ENCODE peak calls at places on chromosomes 11 and 22, in ten cellular contexts. One of them, this sample, is unnamed.

GRCh38 chr11:46309669-46310288 is 32.3 kb downstream of the CREB3L1 start:
- DNase-seq in GM13976: peak; percentile 75
- DNase-seq in GM19239: no peak
- DNase-seq in cardiac fibroblast: no peak
- DNase-seq in left colon: no peak
- DNase-seq in stimulated activated CD8-positive, alpha-beta memory T cell treated with anti-CD3 and anti-CD28 coated beads, Interleukin-7, amount 100 ng/mL, for 1 hour: no peak
- DNase-seq in breast epithelium: no peak
- DNase-seq in sigmoid colon: no peak
- DNase-seq in RCC 7860: peak; percentile 55
- DNase-seq in HuH-7: no peak
- DNase-seq in this sample: no peak

GRCh38 chr22:36086629-36087254 is 58.1 kb upstream of the RBFOX2 start:
- DNase-seq in GM13976: no peak
- DNase-seq in GM19239: no peak
- DNase-seq in cardiac fibroblast: no peak
- DNase-seq in left colon: no peak
- DNase-seq in stimulated activated CD8-positive, alpha-beta memory T cell treated with anti-CD3 and anti-CD28 coated beads, Interleukin-7, amount 100 ng/mL, for 1 hour: no peak
- DNase-seq in breast epithelium: no peak
- DNase-seq in sigmoid colon: peak; percentile 27
- DNase-seq in RCC 7860: no peak
- DNase-seq in HuH-7: no peak
- DNase-seq in this sample: no peak

GRCh38 chr11:70016666-70017347 is 61.3 kb upstream of the ANO1 start:
- DNase-seq in GM13976: no peak
- DNase-seq in GM19239: no peak
- DNase-seq in cardiac fibroblast: peak; percentile 69
- DNase-seq in left colon: no peak
- DNase-seq in stimulated activated CD8-positive, alpha-beta memory T cell treated with anti-CD3 and anti-CD28 coated beads, Interleukin-7, amount 100 ng/mL, for 1 hour: no peak
- DNase-seq in breast epithelium: peak; percentile 88
- DNase-seq in sigmoid colon: no peak
- DNase-seq in RCC 7860: no peak
- DNase-seq in HuH-7: no peak
- DNase-seq in this sample: peak; percentile 43

GRCh38 chr22:22548910-22549309 is 10.2 kb downstream of the PRAME start:
- DNase-seq in GM13976: no peak
- DNase-seq in GM19239: no peak
- DNase-seq in cardiac fibroblast: no peak
- DNase-seq in left colon: no peak
- DNase-seq in stimulated activated CD8-positive, alpha-beta memory T cell treated with anti-CD3 and anti-CD28 coated beads, Interleukin-7, amount 100 ng/mL, for 1 hour: no peak
- DNase-seq in breast epithelium: no peak
- DNase-seq in sigmoid colon: no peak
- DNase-seq in RCC 7860: no peak
- DNase-seq in HuH-7: no peak
- DNase-seq in this sample: no peak

GRCh38 chr11:117944554-117944953 is 15.4 kb upstream of the TMPRSS13 start:
- DNase-seq in GM13976: no peak
- DNase-seq in GM19239: no peak
- DNase-seq in cardiac fibroblast: no peak
- DNase-seq in left colon: no peak
- DNase-seq in stimulated activated CD8-positive, alpha-beta memory T cell treated with anti-CD3 and anti-CD28 coated beads, Interleukin-7, amount 100 ng/mL, for 1 hour: no peak
- DNase-seq in breast epithelium: no peak
- DNase-seq in sigmoid colon: no peak
- DNase-seq in RCC 7860: no peak
- DNase-seq in HuH-7: no peak
- DNase-seq in this sample: no peak

GRCh38 chr22:28424427-28425080 is 255.1 kb downstream of the TTC28 start:
- DNase-seq in GM13976: no peak
- DNase-seq in GM19239: no peak
- DNase-seq in cardiac fibroblast: peak; percentile 45
- DNase-seq in left colon: no peak
- DNase-seq in stimulated activated CD8-positive, alpha-beta memory T cell treated with anti-CD3 and anti-CD28 coated beads, Interleukin-7, amount 100 ng/mL, for 1 hour: no peak
- DNase-seq in breast epithelium: no peak
- DNase-seq in sigmoid colon: no peak
- DNase-seq in RCC 7860: no peak
- DNase-seq in HuH-7: peak; percentile 23
- DNase-seq in this sample: peak; percentile 72

GRCh38 chr11:12581923-12582322 is 92.3 kb upstream of the TEAD1 start:
- DNase-seq in GM13976: no peak
- DNase-seq in GM19239: no peak
- DNase-seq in cardiac fibroblast: peak; percentile 72
- DNase-seq in left colon: no peak
- DNase-seq in stimulated activated CD8-positive, alpha-beta memory T cell treated with anti-CD3 and anti-CD28 coated beads, Interleukin-7, amount 100 ng/mL, for 1 hour: no peak
- DNase-seq in breast epithelium: no peak
- DNase-seq in sigmoid colon: no peak
- DNase-seq in RCC 7860: peak; percentile 97
- DNase-seq in HuH-7: no peak
- DNase-seq in this sample: peak; percentile 62

GRCh38 chr11:62574363-62575057 is 819 bp upstream of the EEF1G start:
- DNase-seq in GM13976: peak; percentile 58
- DNase-seq in GM19239: peak; percentile 24
- DNase-seq in cardiac fibroblast: peak; percentile 37
- DNase-seq in left colon: no peak
- DNase-seq in stimulated activated CD8-positive, alpha-beta memory T cell treated with anti-CD3 and anti-CD28 coated beads, Interleukin-7, amount 100 ng/mL, for 1 hour: no peak
- DNase-seq in breast epithelium: peak; percentile 32
- DNase-seq in sigmoid colon: no peak
- DNase-seq in RCC 7860: no peak
- DNase-seq in HuH-7: no peak
- DNase-seq in this sample: peak; percentile 61

GRCh38 chr11:111967651-111968050 is 30.5 kb downstream of the DIXDC1 start:
- DNase-seq in GM13976: no peak
- DNase-seq in GM19239: no peak
- DNase-seq in cardiac fibroblast: no peak
- DNase-seq in left colon: no peak
- DNase-seq in stimulated activated CD8-positive, alpha-beta memory T cell treated with anti-CD3 and anti-CD28 coated beads, Interleukin-7, amount 100 ng/mL, for 1 hour: no peak
- DNase-seq in breast epithelium: no peak
- DNase-seq in sigmoid colon: no peak
- DNase-seq in RCC 7860: no peak
- DNase-seq in HuH-7: no peak
- DNase-seq in this sample: no peak

GRCh38 chr22:29641052-29641780 is 37.8 kb downstream of the NF2 start:
- DNase-seq in GM13976: no peak
- DNase-seq in GM19239: no peak
- DNase-seq in cardiac fibroblast: no peak
- DNase-seq in left colon: no peak
- DNase-seq in stimulated activated CD8-positive, alpha-beta memory T cell treated with anti-CD3 and anti-CD28 coated beads, Interleukin-7, amount 100 ng/mL, for 1 hour: no peak
- DNase-seq in breast epithelium: no peak
- DNase-seq in sigmoid colon: peak; percentile 73
- DNase-seq in RCC 7860: no peak
- DNase-seq in HuH-7: no peak
- DNase-seq in this sample: no peak

GRCh38 chr11:12185914-12186313 is 75.5 kb downstream of the MICAL2 start:
- DNase-seq in GM13976: no peak
- DNase-seq in GM19239: no peak
- DNase-seq in cardiac fibroblast: no peak
- DNase-seq in left colon: peak; percentile 39
- DNase-seq in stimulated activated CD8-positive, alpha-beta memory T cell treated with anti-CD3 and anti-CD28 coated beads, Interleukin-7, amount 100 ng/mL, for 1 hour: no peak
- DNase-seq in breast epithelium: no peak
- DNase-seq in sigmoid colon: no peak
- DNase-seq in RCC 7860: peak; percentile 32
- DNase-seq in HuH-7: no peak
- DNase-seq in this sample: peak; percentile 64

GRCh38 chr11:69158301-69159152 is 2.8 kb downstream of the SMIM38 start:
- DNase-seq in GM13976: no peak
- DNase-seq in GM19239: no peak
- DNase-seq in cardiac fibroblast: no peak
- DNase-seq in left colon: no peak
- DNase-seq in stimulated activated CD8-positive, alpha-beta memory T cell treated with anti-CD3 and anti-CD28 coated beads, Interleukin-7, amount 100 ng/mL, for 1 hour: no peak
- DNase-seq in breast epithelium: no peak
- DNase-seq in sigmoid colon: no peak
- DNase-seq in RCC 7860: no peak
- DNase-seq in HuH-7: no peak
- DNase-seq in this sample: no peak

GRCh38 chr22:30304495-30305244 is 15.4 kb upstream of the CASTOR1 start:
- DNase-seq in GM13976: peak; percentile 20
- DNase-seq in GM19239: no peak
- DNase-seq in cardiac fibroblast: no peak
- DNase-seq in left colon: peak; percentile 60
- DNase-seq in stimulated activated CD8-positive, alpha-beta memory T cell treated with anti-CD3 and anti-CD28 coated beads, Interleukin-7, amount 100 ng/mL, for 1 hour: no peak
- DNase-seq in breast epithelium: peak; percentile 50
- DNase-seq in sigmoid colon: no peak
- DNase-seq in RCC 7860: no peak
- DNase-seq in HuH-7: no peak
- DNase-seq in this sample: no peak

GRCh38 chr11:123166095-123166559 is 28.9 kb downstream of the CLMP start:
- DNase-seq in GM13976: no peak
- DNase-seq in GM19239: no peak
- DNase-seq in cardiac fibroblast: peak; percentile 61
- DNase-seq in left colon: peak; percentile 42
- DNase-seq in stimulated activated CD8-positive, alpha-beta memory T cell treated with anti-CD3 and anti-CD28 coated beads, Interleukin-7, amount 100 ng/mL, for 1 hour: no peak
- DNase-seq in breast epithelium: peak; percentile 41
- DNase-seq in sigmoid colon: peak; percentile 84
- DNase-seq in RCC 7860: no peak
- DNase-seq in HuH-7: peak; percentile 49
- DNase-seq in this sample: peak; percentile 41

GRCh38 chr22:49589301-49589700 is 238.4 kb downstream of the BRD1 start:
- DNase-seq in GM13976: no peak
- DNase-seq in GM19239: no peak
- DNase-seq in cardiac fibroblast: no peak
- DNase-seq in left colon: no peak
- DNase-seq in stimulated activated CD8-positive, alpha-beta memory T cell treated with anti-CD3 and anti-CD28 coated beads, Interleukin-7, amount 100 ng/mL, for 1 hour: no peak
- DNase-seq in breast epithelium: no peak
- DNase-seq in sigmoid colon: no peak
- DNase-seq in RCC 7860: no peak
- DNase-seq in HuH-7: no peak
- DNase-seq in this sample: no peak

GRCh38 chr11:36053901-36054300 is 110.0 kb downstream of the LDLRAD3 start:
- DNase-seq in GM13976: no peak
- DNase-seq in GM19239: no peak
- DNase-seq in cardiac fibroblast: no peak
- DNase-seq in left colon: no peak
- DNase-seq in stimulated activated CD8-positive, alpha-beta memory T cell treated with anti-CD3 and anti-CD28 coated beads, Interleukin-7, amount 100 ng/mL, for 1 hour: no peak
- DNase-seq in breast epithelium: no peak
- DNase-seq in sigmoid colon: no peak
- DNase-seq in RCC 7860: no peak
- DNase-seq in HuH-7: no peak
- DNase-seq in this sample: no peak

GRCh38 chr11:122874991-122875390 is 7.6 kb upstream of the JHY start:
- DNase-seq in GM13976: peak; percentile 41
- DNase-seq in GM19239: no peak
- DNase-seq in cardiac fibroblast: no peak
- DNase-seq in left colon: no peak
- DNase-seq in stimulated activated CD8-positive, alpha-beta memory T cell treated with anti-CD3 and anti-CD28 coated beads, Interleukin-7, amount 100 ng/mL, for 1 hour: no peak
- DNase-seq in breast epithelium: no peak
- DNase-seq in sigmoid colon: no peak
- DNase-seq in RCC 7860: no peak
- DNase-seq in HuH-7: no peak
- DNase-seq in this sample: no peak

GRCh38 chr11:133918606-133919260 is 38.0 kb downstream of the IGSF9B start:
- DNase-seq in GM13976: no peak
- DNase-seq in GM19239: no peak
- DNase-seq in cardiac fibroblast: no peak
- DNase-seq in left colon: no peak
- DNase-seq in stimulated activated CD8-positive, alpha-beta memory T cell treated with anti-CD3 and anti-CD28 coated beads, Interleukin-7, amount 100 ng/mL, for 1 hour: no peak
- DNase-seq in breast epithelium: no peak
- DNase-seq in sigmoid colon: no peak
- DNase-seq in RCC 7860: no peak
- DNase-seq in HuH-7: no peak
- DNase-seq in this sample: no peak

GRCh38 chr11:88297320-88298263 is 39.9 kb downstream of the CTSC start:
- DNase-seq in GM13976: no peak
- DNase-seq in GM19239: no peak
- DNase-seq in cardiac fibroblast: no peak
- DNase-seq in left colon: no peak
- DNase-seq in stimulated activated CD8-positive, alpha-beta memory T cell treated with anti-CD3 and anti-CD28 coated beads, Interleukin-7, amount 100 ng/mL, for 1 hour: no peak
- DNase-seq in breast epithelium: no peak
- DNase-seq in sigmoid colon: no peak
- DNase-seq in RCC 7860: no peak
- DNase-seq in HuH-7: peak; percentile 1
- DNase-seq in this sample: no peak

GRCh38 chr11:22340803-22341581 is 2.8 kb downstream of the SLC17A6 start:
- DNase-seq in GM13976: no peak
- DNase-seq in GM19239: no peak
- DNase-seq in cardiac fibroblast: no peak
- DNase-seq in left colon: no peak
- DNase-seq in stimulated activated CD8-positive, alpha-beta memory T cell treated with anti-CD3 and anti-CD28 coated beads, Interleukin-7, amount 100 ng/mL, for 1 hour: no peak
- DNase-seq in breast epithelium: no peak
- DNase-seq in sigmoid colon: no peak
- DNase-seq in RCC 7860: no peak
- DNase-seq in HuH-7: no peak
- DNase-seq in this sample: no peak

GRCh38 chr11:37533830-37534229 is 935.8 kb upstream of the RAG2 start:
- DNase-seq in GM13976: no peak
- DNase-seq in GM19239: no peak
- DNase-seq in cardiac fibroblast: no peak
- DNase-seq in left colon: no peak
- DNase-seq in stimulated activated CD8-positive, alpha-beta memory T cell treated with anti-CD3 and anti-CD28 coated beads, Interleukin-7, amount 100 ng/mL, for 1 hour: no peak
- DNase-seq in breast epithelium: no peak
- DNase-seq in sigmoid colon: no peak
- DNase-seq in RCC 7860: no peak
- DNase-seq in HuH-7: no peak
- DNase-seq in this sample: no peak

GRCh38 chr22:41668971-41669911 is 19.4 kb downstream of the SNU13 start:
- DNase-seq in GM13976: no peak
- DNase-seq in GM19239: no peak
- DNase-seq in cardiac fibroblast: peak; percentile 77
- DNase-seq in left colon: no peak
- DNase-seq in stimulated activated CD8-positive, alpha-beta memory T cell treated with anti-CD3 and anti-CD28 coated beads, Interleukin-7, amount 100 ng/mL, for 1 hour: no peak
- DNase-seq in breast epithelium: no peak
- DNase-seq in sigmoid colon: no peak
- DNase-seq in RCC 7860: peak; percentile 80
- DNase-seq in HuH-7: no peak
- DNase-seq in this sample: peak; percentile 57

GRCh38 chr11:97361812-97362378 is 972.1 kb downstream of the JRKL start:
- DNase-seq in GM13976: no peak
- DNase-seq in GM19239: no peak
- DNase-seq in cardiac fibroblast: peak; percentile 57
- DNase-seq in left colon: no peak
- DNase-seq in stimulated activated CD8-positive, alpha-beta memory T cell treated with anti-CD3 and anti-CD28 coated beads, Interleukin-7, amount 100 ng/mL, for 1 hour: no peak
- DNase-seq in breast epithelium: no peak
- DNase-seq in sigmoid colon: no peak
- DNase-seq in RCC 7860: no peak
- DNase-seq in HuH-7: no peak
- DNase-seq in this sample: no peak